ENCODE peak calls at places on chromosome 16, in nine cellular contexts. E, L, Z, Q, K, T, P, D and R are unnamed samples.

GRCh38 chr16:8861563-8862308 is 7.1 kb downstream of the CARHSP1 start:
- DNase-seq in T (no peak), Q (no peak), D (peak), Z (no peak), P (no peak), K (peak), L (no peak), E (peak), R (peak)

GRCh38 chr16:22631264-22631663 is 120.6 kb downstream of the NPIPB5 start:
- DNase-seq in Z (no peak), L (no peak), D (no peak), T (no peak), E (no peak), Q (no peak), K (no peak), P (no peak), R (no peak)

GRCh38 chr16:54648575-54648974 is 282.1 kb upstream of the IRX5 start:
- DNase-seq in Z (no peak), T (no peak), L (no peak), Q (no peak), D (no peak), E (no peak), K (no peak), P (no peak), R (no peak)

GRCh38 chr16:87854053-87854906 is 15.0 kb downstream of the SLC7A5 start:
- DNase-seq in E (no peak), L (no peak), Z (no peak), K (peak), D (no peak), T (no peak), Q (no peak), P (no peak), R (no peak)

GRCh38 chr16:48321307-48322036 is 63.7 kb downstream of the SIAH1 start:
- DNase-seq in Z (no peak), D (no peak), K (no peak), P (peak), T (no peak), L (no peak), Q (no peak), E (no peak), R (no peak)

GRCh38 chr16:86975445-86975844 is 341.7 kb downstream of the C16orf95 start:
- DNase-seq in P (peak), E (no peak), D (no peak), Q (no peak), L (no peak), T (no peak), Z (peak), K (peak), R (peak)

GRCh38 chr16:75764154-75764768 is 38.0 kb upstream of the CPHXL start:
- DNase-seq in L (peak), Q (peak), T (no peak), E (no peak), K (peak), D (peak), Z (peak), P (peak), R (no peak)

GRCh38 chr16:55842369-55843104 is 9.6 kb upstream of the CES1 start:
- DNase-seq in K (peak), Z (peak), L (no peak), P (peak), Q (peak), T (no peak), E (no peak), D (no peak), R (peak)

GRCh38 chr16:51157698-51158097 is 6.6 kb upstream of the SALL1 start:
- DNase-seq in P (no peak), Z (no peak), T (no peak), E (no peak), D (no peak), K (no peak), L (no peak), Q (no peak), R (no peak)

GRCh38 chr16:28974007-28974436 is 556 bp upstream of the SPNS1 start:
- DNase-seq in L (peak), T (no peak), D (no peak), Q (no peak), P (peak), E (no peak), Z (peak), K (peak), R (peak)

GRCh38 chr16:28975158-28975603 is 603 bp downstream of the SPNS1 start:
- DNase-seq in K (no peak), T (no peak), Q (no peak), L (no peak), P (no peak), Z (no peak), D (no peak), E (no peak), R (no peak)

GRCh38 chr16:28977703-28978641 is 3.4 kb downstream of the SPNS1 start:
- DNase-seq in Z (no peak), D (no peak), T (no peak), L (no peak), P (no peak), K (no peak), E (no peak), Q (no peak), R (no peak)

DNA sequence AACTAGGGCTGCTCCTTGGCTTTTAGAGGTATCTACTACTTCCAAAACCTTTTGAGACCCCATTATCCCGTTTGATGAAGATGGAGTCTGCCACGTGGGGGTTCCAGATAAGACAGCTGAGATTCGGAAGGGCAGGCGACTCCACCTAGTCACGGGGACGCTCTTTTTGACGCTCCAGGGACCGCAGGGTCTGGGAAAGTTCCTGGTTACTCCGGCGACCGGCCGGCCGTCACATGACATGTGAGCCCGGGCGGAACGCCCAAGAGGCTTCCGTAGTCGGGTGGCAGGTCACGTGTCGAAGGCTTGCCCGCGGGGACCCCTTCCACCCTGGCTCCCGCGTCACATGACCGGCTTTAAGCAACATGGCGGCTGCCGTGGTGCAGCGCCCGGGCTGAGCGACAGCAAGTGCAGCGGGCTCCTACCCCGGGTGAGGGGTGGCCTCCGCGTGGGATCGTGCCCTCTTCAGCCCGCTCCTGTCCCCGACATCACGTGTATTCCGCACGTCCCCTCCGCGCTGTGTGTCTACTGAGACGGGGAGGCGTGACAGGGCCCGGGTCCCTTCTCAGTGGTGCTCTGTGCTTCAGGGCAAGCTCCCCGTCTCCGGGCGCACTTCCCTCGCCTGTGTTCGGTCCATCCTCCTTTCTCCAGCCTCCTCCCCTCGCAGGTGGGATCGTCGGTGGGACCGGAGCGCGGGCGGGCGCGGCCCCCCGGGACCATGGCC is at the start of gene SPNS1:
- DNase-seq in Z (peak), E (peak), L (peak), Q (peak), D (peak), P (peak), K (peak), T (no peak), R (peak)
- TF ChIP-seq POLR2A in Z (peak), E (peak), L (no peak), Q (peak), D (no peak), P (peak), K (no peak), T (no peak), R (peak)

DNA sequence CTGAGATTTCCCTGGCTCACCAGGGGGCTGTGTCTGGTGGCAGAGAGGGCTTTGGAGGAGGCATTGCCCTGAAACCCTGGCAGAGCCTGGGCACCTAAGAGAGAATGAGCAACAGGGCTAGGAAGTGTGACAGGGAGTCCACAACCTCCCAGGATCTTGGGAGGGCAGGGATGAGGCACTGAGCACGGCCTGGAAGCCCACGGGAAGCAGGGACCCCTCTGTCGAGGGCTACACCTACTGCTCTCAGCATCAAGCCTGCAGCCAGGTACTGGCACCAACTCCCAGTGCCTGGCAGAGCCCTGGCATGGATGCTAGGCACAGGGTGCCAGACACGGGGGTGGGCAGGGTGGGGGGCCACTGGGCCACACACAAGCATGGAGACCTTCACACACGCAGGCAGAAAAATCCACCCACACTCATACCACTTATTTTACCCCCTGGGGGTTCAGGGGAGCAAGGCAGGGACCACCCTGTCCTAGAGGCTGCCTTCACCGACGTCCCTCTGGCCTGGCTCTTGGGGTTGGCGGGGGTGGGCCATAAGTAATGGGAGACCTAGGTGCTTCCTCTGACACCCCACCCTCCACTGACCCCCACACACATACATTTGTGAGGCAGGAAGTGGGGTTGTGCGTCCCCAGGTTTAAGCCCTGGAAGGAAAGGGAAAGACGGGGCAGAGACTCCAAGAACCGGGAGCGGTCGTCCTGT is 970 bp upstream of the HSD11B2 start:
- DNase-seq in Q (no peak), T (no peak), P (no peak), K (no peak), E (no peak), D (no peak), Z (no peak), L (no peak), R (no peak)
- H3K4me3 ChIP-seq in Q (peak), T (peak), P (no peak), K (peak), E (peak), D (peak), Z (peak), L (peak), R (peak)

GRCh38 chr16:85514295-85514600 is 98.9 kb upstream of the GSE1 start:
- DNase-seq in P (no peak), D (peak), K (no peak), Z (no peak), T (no peak), Q (no peak), L (no peak), E (no peak), R (no peak)

GRCh38 chr16:85514601-85515318 is 98.4 kb upstream of the GSE1 start:
- DNase-seq in P (no peak), T (no peak), D (peak), L (peak), E (peak), Q (peak), K (no peak), Z (peak), R (peak)

GRCh38 chr16:85515830-85516397 is 97.2 kb upstream of the GSE1 start:
- DNase-seq in D (peak), T (no peak), Q (no peak), Z (no peak), P (no peak), K (no peak), E (no peak), L (peak), R (no peak)

GRCh38 chr16:85513649-85514048 is 99.5 kb upstream of the GSE1 start:
- DNase-seq in D (no peak), T (no peak), E (no peak), P (no peak), K (no peak), Q (no peak), Z (no peak), L (no peak), R (no peak)

GRCh38 chr16:85515319-85515745 is 97.8 kb upstream of the GSE1 start:
- DNase-seq in L (no peak), Q (no peak), Z (no peak), E (no peak), P (no peak), K (no peak), T (no peak), D (no peak), R (no peak)
- TF ChIP-seq POLR2A in L (no peak), Q (no peak), Z (no peak), E (no peak), P (no peak), K (no peak), T (no peak), D (no peak), R (no peak)

GRCh38 chr16:85616608-85617311 is 3.6 kb downstream of the GSE1 start:
- DNase-seq in P (peak), Q (peak), D (no peak), Z (no peak), T (no peak), L (peak), K (peak), E (peak), R (no peak)
- H3K4me3 ChIP-seq in P (peak), Q (no peak), D (no peak), Z (no peak), T (peak), L (peak), K (no peak), E (peak), R (peak)

DNA sequence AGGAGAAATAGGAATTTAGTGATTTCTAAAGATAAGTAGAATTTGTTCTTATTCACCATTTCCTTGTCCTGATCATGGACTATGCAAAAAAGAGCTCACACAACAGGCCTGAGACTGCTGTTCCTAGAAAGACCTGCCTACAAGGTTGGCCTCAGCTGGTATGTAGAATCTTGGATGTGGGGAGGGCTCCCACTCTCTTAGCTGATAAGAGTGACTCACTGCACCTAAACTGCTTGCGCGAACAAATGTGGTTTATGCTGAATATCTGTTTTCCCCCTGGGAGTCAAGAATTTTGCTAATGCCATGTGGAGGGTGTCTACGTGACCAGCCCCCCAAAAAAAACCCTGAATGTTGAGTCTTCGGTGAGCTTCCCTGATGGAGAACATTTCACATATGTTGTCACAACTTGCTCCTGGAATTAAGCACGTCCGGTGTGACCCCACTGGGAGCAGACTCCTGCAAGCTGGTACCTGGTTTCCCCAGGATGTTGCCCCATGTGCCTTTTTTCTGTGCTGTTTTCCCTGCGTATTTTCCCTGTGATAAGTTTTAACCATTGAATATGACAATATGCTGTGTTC is 68.8 kb upstream of the HSBP1 start:
- DNase-seq in P (peak), L (no peak), T (peak), Q (no peak), D (no peak), E (no peak), K (no peak), Z (no peak), R (no peak)
- TF ChIP-seq POLR2A in P (no peak), L (no peak), T (no peak), Q (no peak), D (no peak), E (no peak), K (no peak), Z (no peak), R (no peak)

GRCh38 chr16:3129137-3130131 is 5.4 kb upstream of the ZNF213 start:
- DNase-seq in Z (no peak), Q (peak), P (peak), D (peak), T (no peak), E (peak), K (peak), L (peak), R (peak)
- H3K4me3 ChIP-seq in Z (peak), Q (peak), P (peak), D (peak), T (peak), E (peak), K (peak), L (peak), R (peak)

GRCh38 chr16:30700491-30700890 is 1.5 kb downstream of the SRCAP start:
- DNase-seq in L (no peak), K (no peak), E (no peak), D (no peak), Z (no peak), T (no peak), P (no peak), Q (no peak), R (no peak)

GRCh38 chr16:30698139-30698815 is 694 bp upstream of the SRCAP start:
- DNase-seq in E (peak), Q (peak), D (peak), P (peak), L (peak), K (peak), T (peak), Z (peak), R (peak)

GRCh38 chr16:30699615-30700099 is 686 bp downstream of the SRCAP start:
- DNase-seq in E (no peak), Q (no peak), P (no peak), T (no peak), Z (no peak), K (no peak), D (no peak), L (no peak), R (no peak)

GRCh38 chr16:30697264-30698138 is 1.5 kb upstream of the SRCAP start:
- DNase-seq in D (peak), P (no peak), Z (no peak), K (peak), L (no peak), T (no peak), Q (peak), E (no peak), R (no peak)

GRCh38 chr16:30698816-30699614 is at the start of gene SRCAP:
- DNase-seq in Q (peak), Z (peak), P (peak), L (peak), D (peak), E (peak), K (peak), T (no peak), R (peak)
- TF ChIP-seq POLR2A in Q (peak), Z (peak), P (peak), L (no peak), D (peak), E (peak), K (no peak), T (no peak), R (peak)

DNA sequence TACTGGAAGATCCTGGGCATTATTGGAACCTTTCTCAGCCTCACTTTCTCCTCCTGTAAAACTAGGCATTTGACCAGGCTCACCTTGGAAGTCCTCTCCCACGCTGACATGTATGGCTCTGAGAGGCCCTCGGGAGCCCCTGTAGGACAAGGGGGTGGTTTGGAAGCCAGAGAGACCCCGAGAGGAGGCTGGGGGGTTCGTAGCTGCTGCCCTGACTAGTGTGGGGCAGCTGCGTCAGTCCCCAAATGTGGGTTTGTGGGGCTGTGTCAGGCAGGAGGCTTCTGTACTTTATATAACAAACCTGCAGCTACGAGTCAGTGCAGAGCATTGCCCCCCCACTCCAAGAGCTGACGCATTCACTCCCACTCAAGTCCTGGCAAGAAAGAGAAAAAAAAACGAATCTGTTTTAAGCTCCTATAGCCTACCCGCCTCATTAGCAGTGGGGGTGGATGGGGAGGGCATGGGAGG is 1.8 kb downstream of the CX3CL1 start:
- DNase-seq in P (no peak), Q (peak), T (no peak), D (peak), Z (no peak), K (peak), E (no peak), L (no peak), R (no peak)
- H3K4me3 ChIP-seq in P (no peak), Q (peak), T (peak), D (peak), Z (no peak), K (peak), E (peak), L (peak), R (no peak)

GRCh38 chr16:30651124-30652004 is 604 bp downstream of the PRR14 start:
- DNase-seq in E (peak), Z (no peak), P (peak), T (no peak), L (peak), D (peak), Q (peak), K (peak), R (peak)
- TF ChIP-seq POLR2A in E (no peak), Z (no peak), P (peak), T (no peak), L (no peak), D (no peak), Q (peak), K (no peak), R (no peak)

GRCh38 chr16:19486744-19487325 is 35.1 kb downstream of the GDE1 start:
- DNase-seq in T (no peak), K (no peak), L (no peak), Z (no peak), D (no peak), E (no peak), P (no peak), Q (no peak), R (no peak)
- H3K4me3 ChIP-seq in T (no peak), K (no peak), L (no peak), Z (no peak), D (no peak), E (no peak), P (no peak), Q (no peak), R (no peak)